ENCODE peak calls at places on chromosomes 16 and 17, in five cellular contexts. D is AG04450, N is colonic mucosa, R is prostate gland, A is esophagus squamous epithelium. Y is an unnamed sample.

GRCh38 chr16:70250748-70251650 is 741 bp downstream of the EXOSC6 start:
- DNase-seq in D (no peak), N (peak; percentile 52), R (peak; percentile 29), A (no peak), Y (no peak)

GRCh38 chr16:66798162-66798561 is 3.2 kb downstream of the TERB1 start:
- DNase-seq in D (no peak), N (no peak), R (no peak), A (no peak), Y (no peak)

GRCh38 chr17:47225436-47225858 is 16.3 kb downstream of the MYL4 start:
- DNase-seq in D (peak; percentile 68), N (peak; percentile 60), R (peak; percentile 33), A (no peak), Y (peak; percentile 40)

GRCh38 chr16:47448830-47449575 is 11.9 kb downstream of the ITFG1 start:
- DNase-seq in D (no peak), N (no peak), R (no peak), A (no peak), Y (no peak)

GRCh38 chr17:76268015-76268749 is 3.0 kb downstream of the UBALD2 start:
- DNase-seq in D (no peak), N (peak; percentile 77), R (peak; percentile 73), A (no peak), Y (peak; percentile 84)

GRCh38 chr17:72060084-72060483 is 60.7 kb upstream of the SOX9 start:
- DNase-seq in D (no peak), N (no peak), R (no peak), A (no peak), Y (no peak)

GRCh38 chr16:51306116-51306515 is 155.0 kb upstream of the SALL1 start:
- DNase-seq in D (no peak), N (no peak), R (no peak), A (no peak), Y (no peak)

GRCh38 chr17:21003007-21003621 is 39.7 kb downstream of the USP22 start:
- DNase-seq in D (no peak), N (no peak), R (no peak), A (no peak), Y (no peak)

GRCh38 chr17:1829189-1829578 is 518 bp downstream of the SMYD4 start:
- DNase-seq in D (no peak), N (peak; percentile 63), R (no peak), A (no peak), Y (no peak)

GRCh38 chr17:8965394-8966168 is at the start of gene PIK3R5:
- DNase-seq in D (no peak), N (peak; percentile 78), R (no peak), A (no peak), Y (peak; percentile 50)

GRCh38 chr16:1834096-1834495 is 7.1 kb downstream of the FAHD1 start:
- DNase-seq in D (no peak), N (no peak), R (no peak), A (no peak), Y (no peak)

GRCh38 chr16:9007177-9007794 is 43.6 kb upstream of the USP7 start:
- DNase-seq in D (peak; percentile 23), N (no peak), R (no peak), A (no peak), Y (no peak)

GRCh38 chr17:37744961-37745800 is at the start of gene HNF1B:
- DNase-seq in D (no peak), N (peak; percentile 90), R (peak; percentile 74), A (no peak), Y (no peak)

GRCh38 chr17:48456584-48456983 is 26.6 kb upstream of the SKAP1 start:
- DNase-seq in D (no peak), N (peak; percentile 35), R (no peak), A (no peak), Y (no peak)

GRCh38 chr17:19727466-19728113 is 11.2 kb upstream of the SLC47A2 start:
- DNase-seq in D (peak; percentile 55), N (peak; percentile 56), R (peak; percentile 86), A (no peak), Y (peak; percentile 60)

GRCh38 chr16:81778231-81778630 is 860 bp upstream of the PLCG2 start:
- DNase-seq in D (no peak), N (no peak), R (no peak), A (no peak), Y (no peak)

GRCh38 chr17:61813211-61813610 is 50.1 kb downstream of the BRIP1 start:
- DNase-seq in D (no peak), N (no peak), R (no peak), A (no peak), Y (no peak)

GRCh38 chr16:1333149-1333812 is at the start of gene BAIAP3:
- DNase-seq in D (no peak), N (peak; percentile 64), R (peak; percentile 64), A (no peak), Y (peak; percentile 54)

GRCh38 chr16:46765050-46765449 is 16.9 kb upstream of the MYLK3 start:
- DNase-seq in D (no peak), N (no peak), R (no peak), A (no peak), Y (no peak)

GRCh38 chr17:64411999-64412771 is 21.5 kb upstream of the PECAM1 start:
- DNase-seq in D (no peak), N (peak; percentile 27), R (no peak), A (no peak), Y (peak; percentile 59)

GRCh38 chr16:79271583-79271982 is 329.0 kb downstream of the MAF start:
- DNase-seq in D (no peak), N (no peak), R (no peak), A (no peak), Y (no peak)

GRCh38 chr16:53814791-53815190 is 110.8 kb downstream of the FTO start:
- DNase-seq in D (no peak), N (no peak), R (no peak), A (no peak), Y (no peak)

GRCh38 chr17:40519089-40519775 is 17.8 kb upstream of the TNS4 start:
- DNase-seq in D (no peak), N (no peak), R (no peak), A (no peak), Y (no peak)

GRCh38 chr17:60902399-60902798 is 224.7 kb downstream of the BCAS3 start:
- DNase-seq in D (no peak), N (no peak), R (no peak), A (no peak), Y (no peak)

GRCh38 chr17:64174686-64175456 is 44.9 kb upstream of the ERN1 start:
- DNase-seq in D (no peak), N (no peak), R (no peak), A (no peak), Y (no peak)

GRCh38 chr17:69540356-69540755 is 125.9 kb downstream of the MAP2K6 start:
- DNase-seq in D (no peak), N (no peak), R (no peak), A (no peak), Y (no peak)

GRCh38 chr17:48505788-48506187 is 25.0 kb downstream of the HOXB1 start:
- DNase-seq in D (no peak), N (no peak), R (no peak), A (no peak), Y (no peak)

GRCh38 chr16:65445313-65446260 is 323.7 kb upstream of the CDH11 start:
- DNase-seq in D (no peak), N (no peak), R (no peak), A (no peak), Y (no peak)

GRCh38 chr17:80799553-80800403 is 191.9 kb upstream of the CHMP6 start:
- DNase-seq in D (no peak), N (no peak), R (no peak), A (no peak), Y (no peak)

GRCh38 chr17:27741361-27741861 is 58.9 kb downstream of the NOS2 start:
- DNase-seq in D (no peak), N (no peak), R (no peak), A (no peak), Y (no peak)

GRCh38 chr16:28151180-28151579 is 60.6 kb downstream of the XPO6 start:
- DNase-seq in D (no peak), N (no peak), R (peak; percentile 20), A (no peak), Y (no peak)

GRCh38 chr16:58299757-58300349 is 5.0 kb upstream of the PRSS54 start:
- DNase-seq in D (no peak), N (no peak), R (no peak), A (no peak), Y (no peak)

GRCh38 chr17:39306509-39307212 is 80.9 kb upstream of the STAC2 start:
- DNase-seq in D (no peak), N (no peak), R (no peak), A (no peak), Y (no peak)

GRCh38 chr16:66443269-66443652 is 16.2 kb downstream of the BEAN1 start:
- DNase-seq in D (no peak), N (no peak), R (no peak), A (no peak), Y (no peak)

GRCh38 chr16:30069575-30070462 is 4.3 kb downstream of the ALDOA start:
- DNase-seq in D (no peak), N (no peak), R (no peak), A (no peak), Y (peak; percentile 46)
- TF ChIP-seq CTCF in D (no peak), N (no peak), R (no peak), A (no peak), Y (no peak)

DNA sequence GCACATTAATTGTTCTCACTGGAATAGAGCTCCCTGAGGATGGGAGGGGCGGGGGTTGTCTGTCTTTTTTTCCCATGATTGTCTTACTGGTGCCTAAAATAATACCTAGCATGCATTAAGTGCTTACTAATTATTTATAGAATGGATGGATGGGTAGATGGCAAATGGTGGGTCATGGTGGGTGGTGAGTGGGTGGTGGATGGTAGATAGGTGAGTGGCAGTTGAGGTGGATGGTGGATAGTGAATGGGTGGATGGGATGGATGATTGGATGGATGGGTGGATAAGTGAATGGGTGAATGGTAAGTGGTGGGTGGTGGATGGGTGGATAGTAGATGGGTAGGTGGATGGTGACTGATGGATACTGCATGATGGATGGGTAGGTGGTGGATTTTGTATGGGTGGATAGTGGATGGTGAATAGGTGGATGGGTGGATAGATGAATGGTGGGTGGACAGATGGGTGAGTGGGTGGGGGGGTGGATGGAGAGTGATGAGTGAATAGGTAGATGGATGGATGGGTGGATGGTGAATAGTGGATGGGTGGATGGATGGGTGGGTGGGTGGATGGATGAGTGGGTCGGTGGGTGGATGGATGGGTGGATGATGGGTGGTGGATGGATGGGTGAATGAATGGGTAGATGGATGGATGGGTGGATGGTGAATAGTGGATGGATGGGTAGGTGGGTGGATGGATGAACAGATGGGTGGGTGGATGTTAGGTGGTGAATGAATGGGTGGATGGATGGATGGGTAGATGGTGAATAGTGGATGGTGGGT is 51.6 kb downstream of the RBFOX3 start:
- DNase-seq in D (no peak), N (no peak), R (no peak), A (no peak), Y (no peak)
- H3K27me3 ChIP-seq in D (peaks cover 10% of the 10 kb centered on the region), N (no peaks in the 10 kb centered on the region), R (peaks cover 6% of the 10 kb centered on the region), A (no peaks in the 10 kb centered on the region), Y (peaks cover 91% of the 10 kb centered on the region)

DNA sequence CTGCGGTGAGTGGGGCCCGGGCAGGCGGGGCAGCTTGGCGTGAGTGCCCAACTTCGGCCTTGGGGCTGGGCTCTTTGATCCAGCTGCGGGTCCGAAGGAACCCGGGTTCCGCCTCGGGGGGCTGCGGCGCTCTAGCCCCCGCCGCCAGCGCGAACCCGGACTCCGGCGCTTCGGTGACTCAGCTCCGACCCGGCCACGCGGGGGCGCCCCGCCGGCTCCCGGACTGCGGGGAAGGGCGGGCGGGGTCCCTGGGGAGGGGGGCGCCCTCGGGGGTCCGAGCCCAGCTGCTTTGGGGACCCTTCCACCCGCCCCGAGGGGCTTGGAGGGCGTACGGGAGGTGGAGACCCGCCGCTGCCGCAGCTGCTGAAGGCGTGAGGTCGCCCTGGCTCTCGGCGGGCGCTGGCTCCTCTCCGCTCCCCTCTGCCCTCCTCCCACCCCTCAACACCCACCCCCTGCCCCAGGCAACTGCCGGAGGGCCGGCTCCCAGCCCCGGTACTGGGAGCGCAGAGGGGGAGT is 461 bp downstream of the CPNE2 start:
- DNase-seq in D (no peak), N (peak; percentile 62), R (peak; percentile 34), A (no peak), Y (peak; percentile 47)
- H3K4me3 ChIP-seq in D (peak overlapping the region; percentile 68), N (peak overlapping the region; percentile 86), R (peak overlapping the region; percentile 87), A (peak overlapping the region; percentile 95), Y (peak overlapping the region; percentile 83)

GRCh38 chr16:85728879-85729278 is 22.0 kb downstream of the C16orf74 start:
- DNase-seq in D (no peak), N (no peak), R (no peak), A (no peak), Y (no peak)
- TF ChIP-seq CTCF in D (peak; percentile 20), N (no peak), R (no peak), A (no peak), Y (no peak)

Y was measured in left ventricle myocardium inferior.